ENCODE peak calls at places on chromosomes 6 and 20, in five cellular contexts. H is ACHN, D is iris pigment epithelial cell, I is K562, S is DMS153. P is an unnamed sample.

GRCh38 chr6:42162384-42162783 is 10.8 kb upstream of the GUCA1A start:
- DNase-seq in S (no peak), H (no peak), D (no peak), I (no peak), P (no peak)

GRCh38 chr6:157017861-157018260 is 240.7 kb downstream of the ARID1B start:
- DNase-seq in H (peak), D (no peak), I (no peak), S (no peak), P (no peak)

GRCh38 chr6:119312875-119313338 is 36.7 kb downstream of the MAN1A1 start:
- DNase-seq in I (peak), S (no peak), H (no peak), D (no peak), P (no peak)

GRCh38 chr6:169801396-169802160 is 50.2 kb downstream of the ERMARD start:
- DNase-seq in I (no peak), S (no peak), H (no peak), D (no peak), P (no peak)

GRCh38 chr6:5061152-5061551 is 24.0 kb upstream of the PPP1R3G start:
- DNase-seq in I (no peak), H (no peak), D (peak), S (no peak), P (no peak)

GRCh38 chr6:66199146-66199545 is 492.1 kb upstream of the EYS start:
- DNase-seq in D (no peak), H (no peak), I (no peak), S (no peak), P (no peak)

GRCh38 chr20:2643708-2644107 is 8.7 kb upstream of the NOP56 start:
- DNase-seq in I (no peak), H (no peak), S (no peak), D (no peak), P (no peak)

GRCh38 chr6:4506806-4507205 is 269.4 kb upstream of the CDYL start:
- DNase-seq in D (no peak), I (no peak), S (no peak), H (no peak), P (no peak)

GRCh38 chr6:108207013-108207412 is 41.2 kb downstream of the NR2E1 start:
- DNase-seq in I (no peak), H (no peak), S (no peak), D (no peak), P (no peak)

GRCh38 chr20:61477366-61477966 is 225.4 kb downstream of the CDH4 start:
- DNase-seq in I (no peak), H (no peak), S (no peak), D (no peak), P (no peak)

GRCh38 chr20:21238400-21238799 is 64.7 kb upstream of the XRN2 start:
- DNase-seq in D (no peak), I (no peak), H (no peak), S (no peak), P (no peak)

GRCh38 chr20:21048841-21049273 is 57.3 kb downstream of the LINC00237 start:
- DNase-seq in I (peak), S (peak), D (no peak), H (peak), P (peak)

GRCh38 chr20:43320536-43320935 is 130.8 kb upstream of the PTPRT start:
- DNase-seq in D (no peak), I (no peak), H (no peak), S (no peak), P (no peak)

GRCh38 chr6:128028183-128028582 is 127.3 kb upstream of the THEMIS start:
- DNase-seq in S (no peak), I (no peak), H (no peak), D (no peak), P (no peak)

GRCh38 chr6:121645100-121645745 is 209.8 kb downstream of the GJA1 start:
- DNase-seq in S (no peak), I (no peak), D (peak), H (no peak), P (no peak)

GRCh38 chr6:7137335-7138106 is 29.8 kb downstream of the RREB1 start:
- DNase-seq in S (no peak), I (peak), H (peak), D (peak), P (peak)

GRCh38 chr6:54646551-54647300 is 199.8 kb upstream of the FAM83B start:
- DNase-seq in H (no peak), S (no peak), I (no peak), D (peak), P (no peak)

P was measured in SW480.